ENCODE peak calls at places on chromosomes 4 and X, in four cellular contexts. One of them, this sample, is unnamed.

GRCh38 chr4:123811763-123812390 is 415.3 kb downstream of the SPRY1 start:
- DNase-seq in ELR: no peak
- DNase-seq in activated naive CD4-positive, alpha-beta T cell: no peak
- DNase-seq in MM.1S: no peak
- DNase-seq in this sample: no peak

GRCh38 chr4:110620352-110621327 is 2.2 kb downstream of the PITX2 start:
- DNase-seq in MM.1S: no peak
- DNase-seq in activated naive CD4-positive, alpha-beta T cell: no peak
- DNase-seq in ELR: no peak
- DNase-seq in this sample: no peak

GRCh38 chr4:98928505-98929340 is at the start of gene EIF4E:
- DNase-seq in MM.1S: peak; percentile 100
- DNase-seq in activated naive CD4-positive, alpha-beta T cell: peak; percentile 93
- DNase-seq in ELR: peak; percentile 99
- DNase-seq in this sample: peak; percentile 98

GRCh38 chrX:114970806-114971205 is 46.6 kb downstream of the IL13RA2 start:
- DNase-seq in ELR: no peak
- DNase-seq in activated naive CD4-positive, alpha-beta T cell: no peak
- DNase-seq in MM.1S: no peak
- DNase-seq in this sample: no peak

GRCh38 chr4:170226288-170226687 is 136.5 kb upstream of the AADAT start:
- DNase-seq in MM.1S: no peak
- DNase-seq in ELR: no peak
- DNase-seq in activated naive CD4-positive, alpha-beta T cell: no peak
- DNase-seq in this sample: no peak

GRCh38 chr4:40055873-40056721 is 553 bp upstream of the N4BP2 start:
- DNase-seq in MM.1S: peak; percentile 78
- DNase-seq in activated naive CD4-positive, alpha-beta T cell: peak; percentile 34
- DNase-seq in ELR: peak; percentile 86
- DNase-seq in this sample: peak; percentile 59

GRCh38 chrX:108900333-108900732 is 164.0 kb upstream of the IRS4 start:
- DNase-seq in MM.1S: no peak
- DNase-seq in ELR: no peak
- DNase-seq in activated naive CD4-positive, alpha-beta T cell: no peak
- DNase-seq in this sample: no peak

GRCh38 chr4:169147217-169147616 is 123.5 kb downstream of the SH3RF1 start:
- DNase-seq in ELR: peak; percentile 79
- DNase-seq in MM.1S: no peak
- DNase-seq in activated naive CD4-positive, alpha-beta T cell: no peak
- DNase-seq in this sample: no peak

GRCh38 chr4:145851516-145852201 is 87.0 kb downstream of the ZNF827 start:
- DNase-seq in MM.1S: no peak
- DNase-seq in activated naive CD4-positive, alpha-beta T cell: no peak
- DNase-seq in ELR: no peak
- DNase-seq in this sample: peak; percentile 48

GRCh38 chr4:16225681-16225995 is 633 bp downstream of the TAPT1 start:
- DNase-seq in activated naive CD4-positive, alpha-beta T cell: no peak
- DNase-seq in MM.1S: no peak
- DNase-seq in ELR: no peak
- DNase-seq in this sample: no peak

GRCh38 chr4:21885241-21885640 is 63.3 kb downstream of the KCNIP4 start:
- DNase-seq in ELR: peak; percentile 72
- DNase-seq in MM.1S: no peak
- DNase-seq in activated naive CD4-positive, alpha-beta T cell: no peak
- DNase-seq in this sample: no peak